ENCODE peak calls at places on chromosomes 1 and 21, in five cellular contexts. Q is GM23248, W is NT2/D1, T is fibroblast of lung, J is PC-3. X is an unnamed sample.

GRCh38 chr1:1026599-1027413 is 6.9 kb downstream of the AGRN start:
- DNase-seq in Q (no peak), W (no peak), T (no peak), J (no peak), X (peak; percentile 69)

GRCh38 chr21:44943005-44943685 is 3.3 kb downstream of the SLX9 start:
- DNase-seq in Q (peak; percentile 39), W (no peak), T (no peak), J (no peak), X (no peak)

GRCh38 chr1:46517010-46517600 is 27.5 kb downstream of the DMBX1 start:
- DNase-seq in Q (no peak), W (peak; percentile 82), T (no peak), J (peak; percentile 91), X (no peak)

GRCh38 chr1:202283991-202284390 is 57.7 kb downstream of the UBE2T start:
- DNase-seq in Q (peak; percentile 83), W (no peak), T (peak; percentile 39), J (peak; percentile 85), X (no peak)

GRCh38 chr1:119712342-119713038 is 756 bp downstream of the PHGDH start:
- DNase-seq in Q (peak; percentile 96), W (peak; percentile 62), T (peak; percentile 94), J (peak; percentile 66), X (no peak)

GRCh38 chr1:31651025-31651424 is 6.3 kb upstream of the PEF1 start:
- DNase-seq in Q (no peak), W (no peak), T (no peak), J (no peak), X (no peak)

GRCh38 chr21:26934383-26934782 is 32.5 kb downstream of the ADAMTS5 start:
- DNase-seq in Q (no peak), W (no peak), T (no peak), J (no peak), X (no peak)

GRCh38 chr1:52159033-52159789 is 17.3 kb downstream of the ZFYVE9 start:
- DNase-seq in Q (peak; percentile 84), W (no peak), T (peak; percentile 38), J (peak; percentile 76), X (no peak)

GRCh38 chr1:221594600-221594999 is 147.3 kb downstream of the DUSP10 start:
- DNase-seq in Q (no peak), W (no peak), T (no peak), J (no peak), X (no peak)

GRCh38 chr1:115302390-115302961 is 35.6 kb downstream of the NGF start:
- DNase-seq in Q (peak; percentile 96), W (no peak), T (peak; percentile 81), J (peak; percentile 33), X (no peak)

GRCh38 chr1:67103548-67103947 is 31.2 kb downstream of the C1orf141 start:
- DNase-seq in Q (no peak), W (no peak), T (no peak), J (no peak), X (no peak)

GRCh38 chr1:247077768-247078314 is 770 bp downstream of the ZNF670 start:
- DNase-seq in Q (peak; percentile 45), W (no peak), T (peak; percentile 15), J (peak; percentile 20), X (peak; percentile 6)

DNA sequence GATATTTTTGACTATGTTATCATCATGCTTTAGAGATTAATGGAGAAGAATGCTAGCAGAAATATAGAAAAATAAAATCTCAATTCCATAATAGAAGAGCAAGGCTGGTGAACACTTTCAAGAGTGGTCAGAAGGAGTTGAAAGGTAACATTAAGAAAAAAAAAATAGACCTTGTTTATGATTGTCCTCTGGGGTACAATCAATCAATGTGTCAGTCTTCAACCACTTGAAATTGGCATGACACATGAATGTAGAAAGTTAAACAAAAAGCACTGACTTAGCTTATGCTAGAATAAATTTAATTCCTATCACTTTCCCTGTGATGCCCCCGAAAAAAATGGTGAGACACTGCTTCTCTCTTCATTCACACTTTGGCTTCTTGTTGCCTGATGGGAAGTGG is 750.3 kb upstream of the ADGRL2 start:
- DNase-seq in Q (no peak), W (no peak), T (no peak), J (no peak), X (no peak)
- H3K9ac ChIP-seq in Q (no peak overlapping the region), W (no peak overlapping the region), T (no peak overlapping the region), J (no peak overlapping the region), X (no peak overlapping the region)

GRCh38 chr1:226679303-226679702 is 59.8 kb downstream of the ITPKB start:
- DNase-seq in Q (no peak), W (no peak), T (no peak), J (no peak), X (no peak)

GRCh38 chr1:226681652-226682493 is 57.2 kb downstream of the ITPKB start:
- DNase-seq in Q (no peak), W (no peak), T (no peak), J (no peak), X (no peak)

GRCh38 chr1:226678701-226679100 is 60.4 kb downstream of the ITPKB start:
- DNase-seq in Q (no peak), W (no peak), T (no peak), J (no peak), X (no peak)

GRCh38 chr1:226679853-226680516 is 59.1 kb downstream of the ITPKB start:
- DNase-seq in Q (peak; percentile 68), W (peak; percentile 99), T (peak; percentile 64), J (no peak), X (peak; percentile 77)

DNA sequence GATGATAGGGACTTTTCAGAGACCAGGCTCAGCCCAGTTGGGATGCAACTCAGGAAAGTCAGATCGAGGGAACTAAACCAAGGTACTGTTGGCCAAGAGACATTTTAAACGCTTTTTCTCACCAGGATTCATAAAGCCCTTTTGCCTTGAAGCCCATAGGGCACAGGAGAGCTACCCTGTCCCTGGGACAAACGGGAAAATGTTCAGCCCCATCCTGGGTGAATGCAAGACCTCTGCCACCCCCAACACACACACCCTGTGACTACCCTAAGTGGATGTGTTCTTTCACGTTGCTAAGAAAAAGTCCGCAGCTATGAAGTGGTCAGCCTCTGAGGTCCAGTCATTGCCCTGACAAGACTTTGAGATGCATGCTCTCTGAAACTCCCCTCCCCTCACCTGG is 58.4 kb downstream of the ITPKB start:
- DNase-seq in Q (no peak), W (no peak), T (no peak), J (no peak), X (no peak)
- H3K9ac ChIP-seq in Q (peak overlapping the region; percentile 77), W (peak overlapping the region; percentile 36), T (no peak overlapping the region), J (no peak overlapping the region), X (no peak overlapping the region)

GRCh38 chr21:33238565-33239255 is 9.0 kb downstream of the IFNAR2 start:
- DNase-seq in Q (peak; percentile 37), W (no peak), T (no peak), J (no peak), X (no peak)

GRCh38 chr21:33236799-33237198 is 7.1 kb downstream of the IFNAR2 start:
- DNase-seq in Q (no peak), W (no peak), T (peak; percentile 14), J (no peak), X (peak; percentile 63)

GRCh38 chr21:33238146-33238545 is 8.4 kb downstream of the IFNAR2 start:
- DNase-seq in Q (no peak), W (no peak), T (no peak), J (no peak), X (no peak)

GRCh38 chr21:33236013-33236686 is 6.4 kb downstream of the IFNAR2 start:
- DNase-seq in Q (no peak), W (no peak), T (no peak), J (no peak), X (no peak)

GRCh38 chr21:33237446-33237845 is 7.7 kb downstream of the IFNAR2 start:
- DNase-seq in Q (no peak), W (no peak), T (no peak), J (no peak), X (no peak)
- H3K9ac ChIP-seq in Q (no peak overlapping the region), W (no peak overlapping the region), T (no peak overlapping the region), J (no peak overlapping the region), X (no peak overlapping the region)

GRCh38 chr1:17568014-17568413 is 28.5 kb downstream of the ARHGEF10L start:
- DNase-seq in Q (no peak), W (no peak), T (no peak), J (no peak), X (no peak)
- H3K9ac ChIP-seq in Q (peak overlapping the region; percentile 43), W (no peak overlapping the region), T (no peak overlapping the region), J (no peak overlapping the region), X (no peak overlapping the region)

GRCh38 chr1:241356187-241356518 is 852 bp downstream of the RGS7 start:
- DNase-seq in Q (no peak), W (no peak), T (no peak), J (no peak), X (no peak)

GRCh38 chr1:241356519-241357365 is at the start of gene RGS7:
- DNase-seq in Q (peak; percentile 62), W (peak; percentile 43), T (peak; percentile 61), J (no peak), X (no peak)

GRCh38 chr1:241362350-241362749 is 5.3 kb upstream of the RGS7 start:
- DNase-seq in Q (no peak), W (no peak), T (no peak), J (no peak), X (no peak)

GRCh38 chr1:241355311-241356010 is 1.5 kb downstream of the RGS7 start:
- DNase-seq in Q (no peak), W (no peak), T (no peak), J (no peak), X (no peak)

GRCh38 chr1:241357366-241358305 is 631 bp upstream of the RGS7 start:
- DNase-seq in Q (peak; percentile 19), W (no peak), T (peak; percentile 2), J (no peak), X (no peak)
- H3K9ac ChIP-seq in Q (no peak overlapping the region), W (peak overlapping the region; percentile 79), T (peak overlapping the region; percentile 49), J (no peak overlapping the region), X (no peak overlapping the region)

GRCh38 chr1:11478571-11479374 is at the start of gene DISP3:
- DNase-seq in Q (peak; percentile 57), W (peak; percentile 66), T (peak; percentile 36), J (peak; percentile 66), X (peak; percentile 30)
- H3K9ac ChIP-seq in Q (peak within 1 kb of the TSS; percentile 48), W (peak within 1 kb of the TSS; percentile 82), T (peak within 1 kb of the TSS; percentile 51), J (peak within 1 kb of the TSS; percentile 74), X (peak within 1 kb of the TSS; percentile 77)

DNA sequence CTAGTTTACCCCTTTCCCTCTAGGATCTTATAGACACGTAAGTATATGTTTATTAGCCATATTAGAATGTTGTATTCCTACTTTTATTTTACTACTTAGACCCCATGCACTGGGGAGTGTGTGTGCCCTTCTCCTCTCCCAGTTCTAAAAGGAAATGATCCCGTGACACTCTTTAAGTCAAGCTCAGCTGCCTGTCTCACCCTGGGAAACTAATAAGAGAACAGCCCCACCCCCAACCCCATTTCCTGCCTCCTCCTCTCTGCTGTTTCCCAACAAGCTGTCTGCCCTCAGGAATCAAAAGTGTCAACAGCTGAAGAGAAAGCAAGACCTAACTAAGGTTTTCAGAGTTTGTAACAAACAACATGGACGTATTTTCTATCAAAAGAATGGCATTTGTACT is 92.6 kb upstream of the VAV3 start:
- DNase-seq in Q (no peak), W (peak; percentile 63), T (peak; percentile 12), J (no peak), X (peak; percentile 39)
- H3K9ac ChIP-seq in Q (no peak overlapping the region), W (no peak overlapping the region), T (no peak overlapping the region), J (no peak overlapping the region), X (no peak overlapping the region)

X was measured in SK-N-MC.